ENCODE peak calls at places on chromosomes 4 and X, in ten cellular contexts. X is cardiac fibroblast; C is NCI-H1694; B is iPS-NIHi11; Z is stimulated activated CD8-positive, alpha-beta memory T cell treated with anti-CD3 and anti-CD28 coated beads, Interleukin-12 subunit alpha, Interleukin-12 subunit beta, amount 100 ng/mL, for 4 hours; G is NCI-H1105 treated with DMSO at 0.1 percent for 48 hours; V is HT1080; O is activated gamma-delta T cell treated with Interleukin-2 at 50 U/mL for 16 hours; R is NCI-H345; I is upper lobe of right lung. P is an unnamed sample.

GRCh38 chr4:32196950-32197688 is 1477.0 kb downstream of the PCDH7 start:
- DNase-seq in X (no peak), C (no peak), Z (no peak), G (peak; percentile 3), B (no peak), I (no peak), R (no peak), V (no peak), O (no peak), P (no peak)

GRCh38 chr4:123481034-123481433 is 84.4 kb downstream of the SPRY1 start:
- DNase-seq in V (peak; percentile 88), C (no peak), O (no peak), Z (no peak), X (peak; percentile 89), B (no peak), R (no peak), I (no peak), G (no peak), P (no peak)

GRCh38 chr4:186092296-186092695 is 12.2 kb upstream of the FAM149A start:
- DNase-seq in X (no peak), G (no peak), C (no peak), O (no peak), R (no peak), B (no peak), I (no peak), V (no peak), Z (no peak), P (no peak)

GRCh38 chrX:24659106-24659505 is 12.0 kb upstream of the PCYT1B start:
- DNase-seq in I (no peak), X (no peak), V (no peak), Z (no peak), C (no peak), O (no peak), R (no peak), G (no peak), B (no peak), P (no peak)

GRCh38 chr4:2412534-2412884 is 5.9 kb downstream of the ZFYVE28 start:
- DNase-seq in R (no peak), C (no peak), Z (no peak), O (peak; percentile 64), B (no peak), I (no peak), V (no peak), G (no peak), X (no peak), P (peak; percentile 73)

GRCh38 chr4:168868044-168868855 is 141.8 kb downstream of the CBR4 start:
- DNase-seq in X (peak; percentile 86), R (no peak), B (no peak), I (no peak), C (no peak), Z (no peak), O (no peak), G (no peak), V (peak; percentile 46), P (no peak)

GRCh38 chrX:115690554-115691216 is 129.7 kb downstream of the PLS3 start:
- DNase-seq in G (peak; percentile 73), B (peak; percentile 42), R (peak; percentile 71), C (peak; percentile 71), I (no peak), X (peak; percentile 91), Z (no peak), O (peak; percentile 14), V (peak; percentile 62), P (no peak)

GRCh38 chr4:6942238-6942800 is 32.7 kb downstream of the TBC1D14 start:
- DNase-seq in G (no peak), O (peak; percentile 58), C (no peak), B (no peak), R (no peak), I (no peak), Z (no peak), X (peak; percentile 96), V (peak; percentile 91), P (peak; percentile 86)

GRCh38 chr4:159390648-159391047 is 287.8 kb downstream of the RAPGEF2 start:
- DNase-seq in Z (no peak), C (no peak), G (no peak), B (no peak), I (no peak), X (peak; percentile 99), O (no peak), V (peak; percentile 98), R (no peak), P (peak; percentile 56)

GRCh38 chr4:158314756-158315487 is 104.6 kb downstream of the TMEM144 start:
- DNase-seq in O (no peak), B (no peak), C (no peak), X (peak; percentile 98), Z (no peak), I (no peak), G (no peak), V (peak; percentile 66), R (no peak), P (peak; percentile 0)

GRCh38 chr4:19748911-19749473 is 502.7 kb upstream of the SLIT2 start:
- DNase-seq in G (no peak), Z (no peak), I (no peak), O (no peak), R (no peak), C (no peak), X (no peak), B (no peak), V (no peak), P (no peak)

GRCh38 chrX:18698762-18699650 is 8.4 kb upstream of the PPEF1 start:
- DNase-seq in G (no peak), B (no peak), R (no peak), I (no peak), V (no peak), O (no peak), C (no peak), Z (no peak), X (no peak), P (no peak)

GRCh38 chr4:23878912-23879732 is 10.7 kb downstream of the PPARGC1A start:
- DNase-seq in B (no peak), C (no peak), R (no peak), V (peak; percentile 61), Z (no peak), G (no peak), I (no peak), O (no peak), X (no peak), P (no peak)

GRCh38 chr4:184170996-184171395 is 46.7 kb downstream of the ENPP6 start:
- DNase-seq in X (peak; percentile 32), O (no peak), R (peak; percentile 66), I (no peak), B (peak; percentile 58), C (no peak), Z (no peak), V (peak; percentile 53), G (no peak), P (no peak)

GRCh38 chr4:101790521-101791188 is at the start of gene BANK1:
- DNase-seq in V (no peak), R (peak; percentile 54), X (peak; percentile 43), O (peak; percentile 33), G (no peak), B (peak; percentile 84), I (peak; percentile 86), C (no peak), Z (peak; percentile 24), P (no peak)